ENCODE peak calls at places on chromosomes 12 and 14, in seven cellular contexts. W is astrocyte, V is PC-9, Z is K562, G is PC-3, N is GM23338, K is mammary epithelial cell. A is an unnamed sample. For H3K4me1, the result is how much of the 10 kb centered on the place peaks cover.

GRCh38 chr14:79426103-79426755 is 785.1 kb downstream of the DIO2 start:
- DNase-seq in G (no peak), Z (no peak), N (no peak), K (no peak), W (no peak), V (no peak), A (no peak)

GRCh38 chr12:49098035-49098451 is 3.4 kb upstream of the DHH start:
- DNase-seq in V (no peak), K (no peak), G (peak), N (peak), Z (peak), W (no peak), A (peak)

GRCh38 chr14:71698698-71699097 is 233.5 kb upstream of the RGS6 start:
- DNase-seq in G (no peak), W (no peak), N (no peak), Z (no peak), K (no peak), V (no peak), A (no peak)

GRCh38 chr12:29562167-29562776 is 64.8 kb upstream of the OVCH1 start:
- DNase-seq in N (no peak), G (no peak), K (no peak), W (peak), Z (no peak), V (no peak), A (no peak)

GRCh38 chr12:41013921-41014642 is 174.0 kb upstream of the PDZRN4 start:
- DNase-seq in K (peak), N (no peak), G (no peak), Z (no peak), W (peak), V (no peak), A (no peak)

GRCh38 chr12:64806593-64806992 is 17.9 kb upstream of the TBC1D30 start:
- DNase-seq in W (peak), V (no peak), G (peak), N (no peak), K (no peak), Z (no peak), A (no peak)

GRCh38 chr14:37709419-37710195 is 114.2 kb downstream of the TTC6 start:
- DNase-seq in Z (no peak), G (peak), N (peak), W (peak), V (no peak), K (no peak), A (no peak)

GRCh38 chr12:103886398-103886797 is 43.8 kb upstream of the HSP90B1 start:
- DNase-seq in N (no peak), K (no peak), Z (no peak), W (no peak), V (no peak), G (no peak), A (no peak)

GRCh38 chr12:104588048-104588942 is 131.5 kb downstream of the CHST11 start:
- DNase-seq in V (peak), N (no peak), W (peak), Z (no peak), G (peak), K (peak), A (no peak)

GRCh38 chr14:63677891-63678379 is 36.3 kb upstream of the WDR89 start:
- DNase-seq in W (peak), G (peak), V (peak), K (peak), N (no peak), Z (no peak), A (peak)

GRCh38 chr12:96829354-96829753 is 77.7 kb upstream of the NEDD1 start:
- DNase-seq in G (no peak), V (no peak), W (no peak), Z (no peak), K (no peak), N (no peak), A (no peak)

GRCh38 chr12:18281941-18282340 is 20.6 kb downstream of the PIK3C2G start:
- DNase-seq in K (no peak), G (no peak), Z (no peak), W (peak), V (no peak), N (no peak), A (no peak)

GRCh38 chr14:100640481-100641273 is 53.5 kb upstream of the BEGAIN start:
- DNase-seq in G (peak), K (no peak), W (peak), N (no peak), Z (no peak), V (no peak), A (no peak)

GRCh38 chr12:119225454-119225853 is 46.7 kb downstream of the HSPB8 start:
- DNase-seq in K (no peak), N (peak), G (no peak), V (no peak), Z (no peak), W (no peak), A (no peak)

GRCh38 chr12:128737292-128737966 is 86.3 kb downstream of the SLC15A4 start:
- DNase-seq in K (no peak), V (no peak), N (no peak), Z (no peak), W (no peak), G (no peak), A (no peak)

GRCh38 chr12:25053021-25053271 is 104.0 kb upstream of the BCAT1 start:
- DNase-seq in N (no peak), V (no peak), K (no peak), G (no peak), W (no peak), Z (no peak), A (no peak)

GRCh38 chr14:102605026-102605425 is 12.6 kb downstream of the RCOR1 start:
- DNase-seq in W (no peak), Z (no peak), V (peak), K (peak), N (no peak), G (peak), A (no peak)

GRCh38 chr14:92577321-92577742 is 63.8 kb downstream of the RIN3 start:
- DNase-seq in N (no peak), G (no peak), K (no peak), Z (no peak), W (no peak), V (no peak), A (no peak)

GRCh38 chr14:103542545-103543088 is 13.6 kb downstream of the TRMT61A start:
- DNase-seq in N (peak), Z (no peak), G (no peak), V (peak), W (no peak), K (no peak), A (peak)

GRCh38 chr12:65308001-65308400 is 29.5 kb downstream of the MSRB3 start:
- DNase-seq in Z (no peak), V (no peak), G (peak), N (no peak), K (no peak), W (no peak), A (no peak)

DNA sequence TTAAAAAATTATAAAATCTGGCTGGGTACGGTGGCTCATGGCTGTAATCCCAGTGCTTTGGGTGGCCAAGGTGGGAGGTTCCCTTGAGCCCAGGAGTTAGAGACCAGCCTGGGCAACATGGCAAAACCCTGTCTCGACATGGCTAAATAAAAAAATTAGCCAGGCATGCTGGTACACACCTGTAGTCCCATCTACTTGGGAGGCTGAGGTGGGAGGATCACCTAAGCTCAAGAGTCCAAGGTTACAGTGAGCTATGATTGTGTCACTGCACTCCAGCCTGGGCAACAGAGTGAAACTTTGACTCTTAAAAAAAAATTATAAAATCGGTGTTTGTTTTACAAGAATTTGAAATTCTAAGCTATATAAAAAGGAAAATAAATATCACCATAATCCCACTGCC is 141.8 kb downstream of the SLC38A6 start:
- DNase-seq in V (no peak), G (no peak), N (no peak), Z (no peak), W (no peak), K (no peak), A (no peak)
- H3K27ac ChIP-seq in V (no peak), G (no peak), N (no peak), Z (no peak), W (no peak), K (no peak), A (no peak)

DNA sequence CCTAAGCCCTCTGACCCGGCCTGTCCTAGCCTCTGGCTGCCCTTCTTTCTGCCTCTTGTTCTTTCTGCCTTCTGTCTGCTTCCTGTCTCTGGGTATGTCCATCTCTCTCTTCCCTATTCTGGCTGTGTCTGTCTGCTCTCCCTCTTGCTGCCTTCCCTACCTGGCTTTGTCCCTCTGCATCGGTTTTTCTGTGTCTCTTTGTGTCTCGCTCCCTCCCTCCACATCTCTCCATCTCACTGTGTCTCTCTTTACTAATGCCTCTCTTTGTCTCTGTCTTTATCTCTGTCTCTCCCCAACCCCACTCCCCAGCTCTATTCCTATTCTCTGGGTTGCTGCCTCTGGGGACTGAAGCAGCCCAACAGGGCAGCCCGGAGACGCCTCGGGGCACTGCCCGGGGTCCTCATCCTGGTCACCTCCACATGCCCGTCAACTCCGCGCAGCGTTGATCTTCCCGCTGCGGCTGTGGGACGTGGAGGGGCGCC is 10.1 kb downstream of the SHMT2 start:
- DNase-seq in Z (no peak), G (no peak), V (no peak), W (no peak), N (peak), K (peak), A (no peak)
- H3K4me1 ChIP-seq in Z (half or more), G (under half), V (under half), W (under half), N (half or more), K (under half), A (half or more)

GRCh38 chr14:50003213-50004021 is 110.5 kb downstream of the ARF6 start:
- DNase-seq in K (peak), W (peak), V (peak), Z (peak), N (peak), G (peak), A (peak)
- TF ChIP-seq EZH2 in K (no peak), W (no peak), V (no peak), Z (no peak), N (no peak), G (no peak), A (no peak)

GRCh38 chr14:65184032-65184764 is 81.9 kb upstream of the MAX start:
- DNase-seq in N (no peak), V (peak), G (peak), Z (no peak), W (peak), K (peak), A (peak)
- H3K27ac ChIP-seq in N (no peak), V (peak), G (no peak), Z (no peak), W (no peak), K (no peak), A (peak)

GRCh38 chr14:99566390-99567354 is 37.3 kb downstream of the CCDC85C start:
- DNase-seq in Z (no peak), K (no peak), V (no peak), W (no peak), G (no peak), N (no peak), A (no peak)
- H3K4me1 ChIP-seq in Z (half or more), K (under half), V (under half), W (under half), G (half or more), N (under half), A (half or more)

GRCh38 chr12:13897811-13898210 is 83.6 kb downstream of the GRIN2B start:
- DNase-seq in G (no peak), W (no peak), V (no peak), Z (no peak), K (no peak), N (no peak), A (no peak)
- TF ChIP-seq EZH2 in G (no peak), W (no peak), V (no peak), Z (no peak), K (no peak), N (no peak), A (no peak)

GRCh38 chr12:131894313-131894860 is at the start of gene ULK1:
- DNase-seq in N (peak), V (peak), W (peak), G (peak), Z (peak), K (peak), A (peak)

GRCh38 chr12:131893605-131894312 is 663 bp upstream of the ULK1 start:
- DNase-seq in Z (peak), V (no peak), N (no peak), G (no peak), W (no peak), K (no peak), A (no peak)

GRCh38 chr12:131895640-131896079 is 1.2 kb downstream of the ULK1 start:
- DNase-seq in N (no peak), W (no peak), K (no peak), Z (no peak), V (no peak), G (peak), A (peak)

GRCh38 chr12:131894981-131895639 is 688 bp downstream of the ULK1 start:
- DNase-seq in Z (peak), G (no peak), N (no peak), W (no peak), K (no peak), V (no peak), A (peak)

DNA sequence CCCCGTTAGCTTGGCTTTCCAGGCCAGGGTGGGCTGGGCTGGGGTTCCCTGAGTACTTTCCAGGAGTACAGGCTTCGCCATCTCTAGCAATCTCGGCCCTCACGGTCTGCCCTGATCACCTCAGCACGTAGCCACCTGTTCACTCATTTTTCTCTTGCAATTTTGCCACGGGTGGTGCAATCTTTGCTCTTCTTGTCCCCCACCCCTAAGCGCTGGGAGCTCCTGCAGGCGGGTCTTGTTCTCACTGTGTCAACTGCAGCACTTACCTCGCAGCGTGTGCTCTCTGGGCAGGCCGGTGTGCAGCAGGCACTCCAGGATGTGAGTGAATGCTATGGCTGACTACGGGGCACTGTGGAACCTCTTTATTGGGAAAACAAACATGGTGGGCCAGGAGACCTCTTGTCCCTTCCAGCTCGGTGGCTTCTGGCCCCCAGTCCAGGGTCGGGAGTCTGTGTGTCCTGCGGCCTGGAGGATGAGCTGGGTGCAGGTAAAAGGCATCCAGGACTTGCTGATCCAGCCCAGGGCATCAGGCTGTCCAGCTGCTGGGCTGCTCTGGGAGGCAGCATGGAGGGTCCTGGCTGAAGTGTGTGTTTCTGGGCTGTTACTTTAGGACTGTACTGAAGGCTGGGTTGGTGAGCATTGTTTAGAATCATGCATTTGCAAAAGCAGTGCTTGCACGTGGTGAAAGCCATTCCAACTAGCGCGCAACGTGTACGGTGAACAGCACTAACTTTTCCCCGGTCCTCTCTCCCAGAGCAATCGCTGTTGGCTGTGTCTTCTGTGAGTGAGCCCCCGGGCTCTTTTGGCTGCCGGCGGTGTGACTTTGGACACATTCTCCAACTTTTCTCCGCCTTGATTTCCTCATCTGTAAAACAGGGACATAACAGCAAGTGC is 1.5 kb upstream of the ULK1 start:
- DNase-seq in N (no peak), V (no peak), W (no peak), K (no peak), G (no peak), Z (peak), A (no peak)
- H3K27ac ChIP-seq in N (no peak), V (no peak), W (no peak), K (no peak), G (no peak), Z (no peak), A (no peak)

GRCh38 chr12:109137055-109137454 is 20.7 kb downstream of the ACACB start:
- DNase-seq in W (no peak), V (no peak), G (no peak), K (no peak), Z (no peak), N (no peak), A (no peak)
- H3K4me1 ChIP-seq in W (under half), V (under half), G (under half), K (under half), Z (under half), N (under half), A (under half)

GRCh38 chr12:111034148-111034910 is 114.0 kb upstream of the MYL2 start:
- DNase-seq in V (no peak), N (peak), W (no peak), G (no peak), K (peak), Z (no peak), A (peak)

GRCh38 chr12:111037047-111037446 is 116.7 kb upstream of the MYL2 start:
- DNase-seq in Z (no peak), N (no peak), V (no peak), G (no peak), W (no peak), K (no peak), A (no peak)

GRCh38 chr12:111033281-111034147 is 113.1 kb upstream of the MYL2 start:
- DNase-seq in Z (no peak), V (no peak), W (no peak), G (no peak), N (peak), K (no peak), A (peak)

GRCh38 chr12:111035578-111036301 is 115.4 kb upstream of the MYL2 start:
- DNase-seq in K (no peak), Z (no peak), N (peak), G (no peak), V (no peak), W (no peak), A (no peak)

DNA sequence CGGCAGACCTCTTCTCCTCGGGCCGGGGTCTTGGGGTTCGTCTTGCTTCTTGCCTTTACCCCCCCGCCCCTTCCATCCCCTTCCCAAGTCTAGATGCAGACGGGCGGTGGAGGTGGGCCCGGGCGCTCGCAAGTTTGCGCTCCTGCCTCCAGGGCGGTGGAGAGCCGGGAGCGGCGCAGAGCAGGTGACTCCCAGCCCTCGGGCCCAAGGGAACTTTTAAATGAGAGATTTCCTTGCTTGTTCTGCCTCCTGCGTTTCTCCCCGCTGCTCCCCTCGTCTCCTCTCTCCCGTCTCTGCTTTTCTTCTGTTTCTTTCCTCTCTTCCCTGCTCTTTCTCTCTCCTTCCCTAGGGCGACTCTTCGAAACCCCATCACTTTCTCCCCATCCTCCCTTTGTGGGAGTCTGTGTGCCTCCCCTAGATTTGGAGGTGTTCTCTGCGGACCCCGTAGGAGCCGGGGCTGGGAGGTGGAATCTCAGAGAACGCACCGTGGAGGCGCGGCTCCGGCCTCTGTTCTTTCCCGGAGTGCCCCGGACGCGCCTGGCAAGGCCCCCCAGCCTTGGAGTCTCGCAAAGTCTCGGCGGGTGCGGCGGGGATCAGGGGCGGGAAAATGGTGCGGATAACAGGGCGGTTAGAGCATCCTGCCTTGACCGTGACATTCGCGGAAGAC is 114.7 kb upstream of the MYL2 start:
- DNase-seq in N (peak), G (no peak), V (no peak), W (no peak), Z (no peak), K (peak), A (no peak)
- TF ChIP-seq EZH2 in N (peak), G (peak), V (no peak), W (no peak), Z (no peak), K (peak), A (no peak)